ENCODE peak calls at places on chromosomes 1 and 21, in five cellular contexts. One of them, this sample, is unnamed.

GRCh38 chr1:166840309-166841302 is 1.3 kb downstream of the POGK start:
- DNase-seq in ovary: no peak
- DNase-seq in GM12878: no peak
- DNase-seq in HFF-Myc: no peak
- DNase-seq in fibroblast of pulmonary artery: peak
- DNase-seq in this sample: no peak

GRCh38 chr1:21251773-21252471 is 38.3 kb downstream of the ECE1 start:
- DNase-seq in ovary: peak
- DNase-seq in GM12878: no peak
- DNase-seq in HFF-Myc: peak
- DNase-seq in fibroblast of pulmonary artery: peak
- DNase-seq in this sample: no peak

GRCh38 chr1:246309247-246309884 is 197.7 kb downstream of the SMYD3 start:
- DNase-seq in ovary: no peak
- DNase-seq in GM12878: no peak
- DNase-seq in HFF-Myc: no peak
- DNase-seq in fibroblast of pulmonary artery: no peak
- DNase-seq in this sample: no peak

GRCh38 chr1:215081566-215082531 is 688 bp upstream of the KCNK2 start:
- DNase-seq in ovary: no peak
- DNase-seq in GM12878: no peak
- DNase-seq in HFF-Myc: no peak
- DNase-seq in fibroblast of pulmonary artery: no peak
- DNase-seq in this sample: no peak

GRCh38 chr1:10621906-10622305 is 147.2 kb downstream of the PEX14 start:
- DNase-seq in ovary: no peak
- DNase-seq in GM12878: no peak
- DNase-seq in HFF-Myc: no peak
- DNase-seq in fibroblast of pulmonary artery: no peak
- DNase-seq in this sample: no peak

GRCh38 chr1:230123280-230124186 is 56.5 kb downstream of the GALNT2 start:
- DNase-seq in ovary: no peak
- DNase-seq in GM12878: peak
- DNase-seq in HFF-Myc: peak
- DNase-seq in fibroblast of pulmonary artery: no peak
- DNase-seq in this sample: peak

GRCh38 chr21:22597660-22598255 is 1599.5 kb downstream of the NCAM2 start:
- DNase-seq in ovary: no peak
- DNase-seq in GM12878: no peak
- DNase-seq in HFF-Myc: no peak
- DNase-seq in fibroblast of pulmonary artery: no peak
- DNase-seq in this sample: no peak

GRCh38 chr21:29277442-29277841 is 21.3 kb upstream of the BACH1 start:
- DNase-seq in ovary: no peak
- DNase-seq in GM12878: no peak
- DNase-seq in HFF-Myc: no peak
- DNase-seq in fibroblast of pulmonary artery: no peak
- DNase-seq in this sample: no peak

GRCh38 chr1:22440582-22440981 is 11.1 kb upstream of the ZBTB40 start:
- DNase-seq in ovary: no peak
- DNase-seq in GM12878: no peak
- DNase-seq in HFF-Myc: no peak
- DNase-seq in fibroblast of pulmonary artery: no peak
- DNase-seq in this sample: no peak
- H3K4me3 ChIP-seq in ovary: no peak
- H3K4me3 ChIP-seq in GM12878: no peak
- H3K4me3 ChIP-seq in HFF-Myc: no peak
- H3K4me3 ChIP-seq in fibroblast of pulmonary artery: no peak
- H3K4me3 ChIP-seq in this sample: no peak

GRCh38 chr1:23554481-23555224 is 4.6 kb downstream of the ID3 start:
- DNase-seq in ovary: peak
- DNase-seq in GM12878: no peak
- DNase-seq in HFF-Myc: no peak
- DNase-seq in fibroblast of pulmonary artery: peak
- DNase-seq in this sample: peak
- TF ChIP-seq CTCF in ovary: peak
- TF ChIP-seq CTCF in GM12878: peak
- TF ChIP-seq CTCF in HFF-Myc: no peak
- TF ChIP-seq CTCF in fibroblast of pulmonary artery: peak
- TF ChIP-seq CTCF in this sample: peak

DNA sequence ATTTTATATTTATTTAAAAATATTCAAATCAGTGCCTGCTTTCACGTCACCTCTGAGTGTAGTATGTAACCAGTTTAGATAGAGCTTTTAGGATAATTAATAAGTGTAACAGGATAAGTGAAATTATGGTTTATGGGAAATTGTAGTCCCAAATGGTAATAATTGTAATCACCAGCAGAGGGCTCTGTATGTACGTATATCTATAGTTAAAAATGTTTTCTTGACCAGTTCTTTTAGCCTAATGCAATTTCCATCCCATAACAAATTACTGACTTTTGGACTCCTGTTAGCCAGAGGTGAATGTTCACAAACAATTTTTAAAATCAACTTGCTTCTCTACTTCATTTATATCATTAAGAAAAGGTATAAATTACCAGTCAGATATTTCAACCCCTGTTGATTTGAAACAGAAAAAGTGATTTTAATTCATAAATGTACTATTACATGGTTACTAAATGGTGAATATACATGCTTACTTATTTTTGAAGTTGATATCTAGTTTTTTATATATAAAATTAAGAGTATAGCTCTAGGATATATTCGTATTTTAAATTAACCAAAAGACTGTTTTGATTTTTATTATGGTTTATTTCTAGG is 25.3 kb downstream of the SLC30A7 start:
- DNase-seq in ovary: no peak
- DNase-seq in GM12878: no peak
- DNase-seq in HFF-Myc: peak
- DNase-seq in fibroblast of pulmonary artery: peak
- DNase-seq in this sample: peak
- H3K4me3 ChIP-seq in ovary: no peak
- H3K4me3 ChIP-seq in GM12878: no peak
- H3K4me3 ChIP-seq in HFF-Myc: no peak
- H3K4me3 ChIP-seq in fibroblast of pulmonary artery: no peak
- H3K4me3 ChIP-seq in this sample: no peak

DNA sequence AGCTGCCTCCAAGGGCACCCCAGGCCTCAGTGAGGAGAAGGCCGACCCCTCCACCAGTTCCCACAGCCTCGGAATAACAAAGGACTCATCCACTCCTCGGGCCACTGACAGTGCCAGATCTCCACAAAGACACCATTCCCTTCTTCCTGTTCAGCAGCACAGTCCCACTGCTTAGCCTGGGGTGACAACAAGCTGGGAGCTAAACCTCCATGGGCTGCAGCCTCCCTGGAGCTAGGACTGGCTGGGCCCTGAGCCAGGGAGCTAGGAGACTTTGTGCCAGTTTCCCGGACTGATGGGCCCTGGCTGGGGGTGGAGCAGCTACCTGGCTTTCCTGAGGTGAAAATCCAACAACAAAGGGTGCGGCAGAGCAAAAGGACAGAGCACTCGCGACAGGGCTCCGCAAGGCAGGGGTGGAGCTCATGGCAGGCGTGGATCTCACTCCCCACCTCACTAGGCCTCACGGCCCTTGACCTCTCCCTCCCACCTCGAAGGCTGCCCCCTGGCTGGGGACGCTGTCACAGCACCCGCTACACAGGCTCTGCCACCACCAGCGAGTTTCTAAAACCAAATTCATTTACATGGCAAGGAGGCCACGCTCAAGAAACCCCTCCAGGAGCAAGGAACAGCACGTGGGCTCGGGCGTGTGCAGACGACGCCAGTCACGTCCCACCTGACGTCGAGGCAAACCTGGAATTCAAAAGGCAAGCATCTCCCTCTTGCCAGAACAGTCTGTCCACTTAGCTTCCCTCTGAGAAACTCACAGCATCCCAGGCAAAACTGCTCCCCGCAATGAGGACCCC is 13.8 kb downstream of the SLC35E2B start:
- DNase-seq in ovary: no peak
- DNase-seq in GM12878: peak
- DNase-seq in HFF-Myc: no peak
- DNase-seq in fibroblast of pulmonary artery: no peak
- DNase-seq in this sample: peak
- TF ChIP-seq CTCF in ovary: no peak
- TF ChIP-seq CTCF in GM12878: peak
- TF ChIP-seq CTCF in HFF-Myc: no peak
- TF ChIP-seq CTCF in fibroblast of pulmonary artery: peak
- TF ChIP-seq CTCF in this sample: peak

GRCh38 chr1:37015713-37016112 is 18.6 kb downstream of the GRIK3 start:
- DNase-seq in ovary: no peak
- DNase-seq in GM12878: no peak
- DNase-seq in HFF-Myc: no peak
- DNase-seq in fibroblast of pulmonary artery: no peak
- DNase-seq in this sample: no peak

GRCh38 chr1:37017737-37018136 is 16.6 kb downstream of the GRIK3 start:
- DNase-seq in ovary: no peak
- DNase-seq in GM12878: no peak
- DNase-seq in HFF-Myc: no peak
- DNase-seq in fibroblast of pulmonary artery: no peak
- DNase-seq in this sample: no peak

GRCh38 chr1:37020653-37021277 is 13.6 kb downstream of the GRIK3 start:
- DNase-seq in ovary: no peak
- DNase-seq in GM12878: no peak
- DNase-seq in HFF-Myc: no peak
- DNase-seq in fibroblast of pulmonary artery: no peak
- DNase-seq in this sample: no peak

GRCh38 chr1:37016121-37016520 is 18.2 kb downstream of the GRIK3 start:
- DNase-seq in ovary: no peak
- DNase-seq in GM12878: no peak
- DNase-seq in HFF-Myc: no peak
- DNase-seq in fibroblast of pulmonary artery: no peak
- DNase-seq in this sample: no peak
- H3K4me3 ChIP-seq in ovary: no peak
- H3K4me3 ChIP-seq in GM12878: no peak
- H3K4me3 ChIP-seq in HFF-Myc: no peak
- H3K4me3 ChIP-seq in fibroblast of pulmonary artery: no peak
- H3K4me3 ChIP-seq in this sample: no peak